ENCODE peak calls at places on chromosomes 2 and 18, in nine cellular contexts. One of them, this sample, is unnamed.

GRCh38 chr2:24359701-24360049 is 661 bp downstream of the ITSN2 start:
- DNase-seq in dermis blood vessel endothelial cell: peak; percentile 39
- DNase-seq in A673: no peak
- DNase-seq in RPMI8226: peak; percentile 48
- DNase-seq in lower leg skin: peak; percentile 52
- DNase-seq in activated CD8-positive, alpha-beta T cell treated with anti-CD3 and anti-CD28 coated beads for 36 hours: peak; percentile 74
- DNase-seq in fibroblast of mammary gland: peak; percentile 25
- DNase-seq in AG04450: no peak
- DNase-seq in HEK293T: peak; percentile 39
- DNase-seq in this sample: peak; percentile 52

GRCh38 chr2:58535994-58536393 is 294.9 kb upstream of the FANCL start:
- DNase-seq in RPMI8226: no peak
- DNase-seq in activated CD8-positive, alpha-beta T cell treated with anti-CD3 and anti-CD28 coated beads for 36 hours: no peak
- DNase-seq in HEK293T: no peak
- DNase-seq in lower leg skin: no peak
- DNase-seq in fibroblast of mammary gland: no peak
- DNase-seq in A673: no peak
- DNase-seq in AG04450: no peak
- DNase-seq in dermis blood vessel endothelial cell: no peak
- DNase-seq in this sample: no peak

GRCh38 chr2:32289165-32290054 is 11.7 kb downstream of the YIPF4 start:
- DNase-seq in activated CD8-positive, alpha-beta T cell treated with anti-CD3 and anti-CD28 coated beads for 36 hours: no peak
- DNase-seq in AG04450: peak; percentile 27
- DNase-seq in fibroblast of mammary gland: peak; percentile 77
- DNase-seq in A673: peak; percentile 69
- DNase-seq in lower leg skin: no peak
- DNase-seq in HEK293T: no peak
- DNase-seq in dermis blood vessel endothelial cell: peak; percentile 86
- DNase-seq in RPMI8226: no peak
- DNase-seq in this sample: no peak

GRCh38 chr18:78768655-78769501 is 210.7 kb upstream of the SALL3 start:
- DNase-seq in RPMI8226: peak; percentile 62
- DNase-seq in fibroblast of mammary gland: no peak
- DNase-seq in lower leg skin: peak; percentile 3
- DNase-seq in HEK293T: no peak
- DNase-seq in A673: no peak
- DNase-seq in dermis blood vessel endothelial cell: no peak
- DNase-seq in activated CD8-positive, alpha-beta T cell treated with anti-CD3 and anti-CD28 coated beads for 36 hours: no peak
- DNase-seq in AG04450: no peak
- DNase-seq in this sample: no peak

GRCh38 chr2:129193961-129194360 is 785.5 kb upstream of the RAB6C start:
- DNase-seq in fibroblast of mammary gland: no peak
- DNase-seq in HEK293T: no peak
- DNase-seq in AG04450: no peak
- DNase-seq in activated CD8-positive, alpha-beta T cell treated with anti-CD3 and anti-CD28 coated beads for 36 hours: peak; percentile 3
- DNase-seq in lower leg skin: no peak
- DNase-seq in dermis blood vessel endothelial cell: no peak
- DNase-seq in RPMI8226: no peak
- DNase-seq in A673: peak; percentile 28
- DNase-seq in this sample: no peak

GRCh38 chr2:159946326-159946992 is 116.0 kb downstream of the PLA2R1 start:
- DNase-seq in lower leg skin: no peak
- DNase-seq in HEK293T: no peak
- DNase-seq in A673: no peak
- DNase-seq in AG04450: no peak
- DNase-seq in RPMI8226: no peak
- DNase-seq in activated CD8-positive, alpha-beta T cell treated with anti-CD3 and anti-CD28 coated beads for 36 hours: no peak
- DNase-seq in fibroblast of mammary gland: peak; percentile 70
- DNase-seq in dermis blood vessel endothelial cell: peak; percentile 86
- DNase-seq in this sample: no peak

GRCh38 chr2:179186126-179186525 is 78.5 kb downstream of the SESTD1 start:
- DNase-seq in RPMI8226: no peak
- DNase-seq in lower leg skin: no peak
- DNase-seq in fibroblast of mammary gland: peak; percentile 38
- DNase-seq in AG04450: peak; percentile 11
- DNase-seq in HEK293T: no peak
- DNase-seq in A673: no peak
- DNase-seq in activated CD8-positive, alpha-beta T cell treated with anti-CD3 and anti-CD28 coated beads for 36 hours: no peak
- DNase-seq in dermis blood vessel endothelial cell: no peak
- DNase-seq in this sample: no peak

GRCh38 chr2:205706769-205707375 is 24.6 kb downstream of the NRP2 start:
- DNase-seq in fibroblast of mammary gland: peak; percentile 87
- DNase-seq in RPMI8226: peak; percentile 44
- DNase-seq in dermis blood vessel endothelial cell: peak; percentile 95
- DNase-seq in AG04450: peak; percentile 80
- DNase-seq in HEK293T: no peak
- DNase-seq in activated CD8-positive, alpha-beta T cell treated with anti-CD3 and anti-CD28 coated beads for 36 hours: peak; percentile 69
- DNase-seq in lower leg skin: no peak
- DNase-seq in A673: peak; percentile 36
- DNase-seq in this sample: peak; percentile 32

GRCh38 chr2:98871506-98871905 is 64.5 kb downstream of the CRACDL start:
- DNase-seq in activated CD8-positive, alpha-beta T cell treated with anti-CD3 and anti-CD28 coated beads for 36 hours: no peak
- DNase-seq in fibroblast of mammary gland: no peak
- DNase-seq in A673: no peak
- DNase-seq in HEK293T: no peak
- DNase-seq in dermis blood vessel endothelial cell: no peak
- DNase-seq in RPMI8226: no peak
- DNase-seq in AG04450: no peak
- DNase-seq in lower leg skin: no peak
- DNase-seq in this sample: no peak

GRCh38 chr2:126513033-126513432 is 142.9 kb upstream of the GYPC start:
- DNase-seq in HEK293T: no peak
- DNase-seq in RPMI8226: no peak
- DNase-seq in activated CD8-positive, alpha-beta T cell treated with anti-CD3 and anti-CD28 coated beads for 36 hours: no peak
- DNase-seq in fibroblast of mammary gland: peak; percentile 4
- DNase-seq in lower leg skin: no peak
- DNase-seq in A673: no peak
- DNase-seq in AG04450: no peak
- DNase-seq in dermis blood vessel endothelial cell: peak; percentile 59
- DNase-seq in this sample: no peak

GRCh38 chr2:8662239-8662879 is 19.5 kb upstream of the ID2 start:
- DNase-seq in RPMI8226: no peak
- DNase-seq in AG04450: no peak
- DNase-seq in lower leg skin: no peak
- DNase-seq in A673: no peak
- DNase-seq in dermis blood vessel endothelial cell: no peak
- DNase-seq in activated CD8-positive, alpha-beta T cell treated with anti-CD3 and anti-CD28 coated beads for 36 hours: no peak
- DNase-seq in fibroblast of mammary gland: peak; percentile 92
- DNase-seq in HEK293T: no peak
- DNase-seq in this sample: no peak

GRCh38 chr2:132597166-132597565 is 72.8 kb downstream of the LYPD1 start:
- DNase-seq in AG04450: no peak
- DNase-seq in RPMI8226: no peak
- DNase-seq in HEK293T: no peak
- DNase-seq in dermis blood vessel endothelial cell: no peak
- DNase-seq in activated CD8-positive, alpha-beta T cell treated with anti-CD3 and anti-CD28 coated beads for 36 hours: no peak
- DNase-seq in A673: no peak
- DNase-seq in lower leg skin: no peak
- DNase-seq in fibroblast of mammary gland: no peak
- DNase-seq in this sample: no peak

GRCh38 chr2:233092446-233093438 is 32.6 kb downstream of the INPP5D start:
- DNase-seq in RPMI8226: no peak
- DNase-seq in fibroblast of mammary gland: no peak
- DNase-seq in AG04450: no peak
- DNase-seq in HEK293T: no peak
- DNase-seq in lower leg skin: no peak
- DNase-seq in activated CD8-positive, alpha-beta T cell treated with anti-CD3 and anti-CD28 coated beads for 36 hours: no peak
- DNase-seq in dermis blood vessel endothelial cell: no peak
- DNase-seq in A673: no peak
- DNase-seq in this sample: no peak

GRCh38 chr2:124913873-124914272 is 888.8 kb downstream of the CNTNAP5 start:
- DNase-seq in fibroblast of mammary gland: no peak
- DNase-seq in lower leg skin: no peak
- DNase-seq in RPMI8226: no peak
- DNase-seq in HEK293T: no peak
- DNase-seq in activated CD8-positive, alpha-beta T cell treated with anti-CD3 and anti-CD28 coated beads for 36 hours: no peak
- DNase-seq in AG04450: no peak
- DNase-seq in dermis blood vessel endothelial cell: no peak
- DNase-seq in A673: no peak
- DNase-seq in this sample: no peak

GRCh38 chr18:13491138-13491537 is 235.2 kb downstream of the FAM210A start:
- DNase-seq in dermis blood vessel endothelial cell: no peak
- DNase-seq in AG04450: no peak
- DNase-seq in lower leg skin: no peak
- DNase-seq in HEK293T: no peak
- DNase-seq in activated CD8-positive, alpha-beta T cell treated with anti-CD3 and anti-CD28 coated beads for 36 hours: no peak
- DNase-seq in A673: no peak
- DNase-seq in RPMI8226: no peak
- DNase-seq in fibroblast of mammary gland: no peak
- DNase-seq in this sample: no peak

GRCh38 chr2:141109633-141110032 is 1021.2 kb downstream of the LRP1B start:
- DNase-seq in HEK293T: peak; percentile 3
- DNase-seq in RPMI8226: no peak
- DNase-seq in dermis blood vessel endothelial cell: no peak
- DNase-seq in fibroblast of mammary gland: peak; percentile 3
- DNase-seq in AG04450: no peak
- DNase-seq in activated CD8-positive, alpha-beta T cell treated with anti-CD3 and anti-CD28 coated beads for 36 hours: no peak
- DNase-seq in A673: peak; percentile 40
- DNase-seq in lower leg skin: no peak
- DNase-seq in this sample: no peak

GRCh38 chr2:190843874-190844699 is 36.5 kb upstream of the GLS start:
- DNase-seq in AG04450: no peak
- DNase-seq in dermis blood vessel endothelial cell: no peak
- DNase-seq in lower leg skin: no peak
- DNase-seq in RPMI8226: no peak
- DNase-seq in A673: no peak
- DNase-seq in fibroblast of mammary gland: peak; percentile 67
- DNase-seq in HEK293T: no peak
- DNase-seq in activated CD8-positive, alpha-beta T cell treated with anti-CD3 and anti-CD28 coated beads for 36 hours: peak; percentile 77
- DNase-seq in this sample: no peak

GRCh38 chr2:120736202-120736954 is 710 bp downstream of the GLI2 start:
- DNase-seq in activated CD8-positive, alpha-beta T cell treated with anti-CD3 and anti-CD28 coated beads for 36 hours: no peak
- DNase-seq in RPMI8226: no peak
- DNase-seq in fibroblast of mammary gland: no peak
- DNase-seq in lower leg skin: no peak
- DNase-seq in HEK293T: no peak
- DNase-seq in A673: peak; percentile 54
- DNase-seq in dermis blood vessel endothelial cell: peak; percentile 20
- DNase-seq in AG04450: no peak
- DNase-seq in this sample: no peak

GRCh38 chr18:35478520-35479435 is 19.0 kb downstream of the INO80C start:
- DNase-seq in HEK293T: no peak
- DNase-seq in activated CD8-positive, alpha-beta T cell treated with anti-CD3 and anti-CD28 coated beads for 36 hours: peak; percentile 69
- DNase-seq in fibroblast of mammary gland: peak; percentile 99
- DNase-seq in lower leg skin: no peak
- DNase-seq in AG04450: no peak
- DNase-seq in RPMI8226: no peak
- DNase-seq in dermis blood vessel endothelial cell: peak; percentile 58
- DNase-seq in A673: peak; percentile 45
- DNase-seq in this sample: no peak

GRCh38 chr2:74507926-74508520 is 528 bp upstream of the PCGF1 start:
- DNase-seq in dermis blood vessel endothelial cell: peak; percentile 30
- DNase-seq in HEK293T: peak; percentile 39
- DNase-seq in A673: peak; percentile 89
- DNase-seq in activated CD8-positive, alpha-beta T cell treated with anti-CD3 and anti-CD28 coated beads for 36 hours: peak; percentile 54
- DNase-seq in RPMI8226: peak; percentile 48
- DNase-seq in lower leg skin: no peak
- DNase-seq in fibroblast of mammary gland: peak; percentile 79
- DNase-seq in AG04450: no peak
- DNase-seq in this sample: peak; percentile 20